ENCODE peak calls at places on chromosomes 1 and 21, in five cellular contexts. F is lung, N is glutamatergic neuron, H is uterus, K is heart left ventricle. C is an unnamed sample.

GRCh38 chr1:240405751-240406150 is 206.2 kb downstream of the GREM2 start:
- DNase-seq in F (no peak), N (no peak), H (no peak), K (no peak), C (no peak)

GRCh38 chr1:248891758-248892157 is 14.3 kb upstream of the PGBD2 start:
- DNase-seq in F (no peak), N (no peak), H (no peak), K (no peak), C (no peak)

GRCh38 chr1:220908757-220909156 is 29.5 kb downstream of the HLX start:
- DNase-seq in F (no peak), N (no peak), H (no peak), K (no peak), C (no peak)

GRCh38 chr1:161531986-161532875 is 7.9 kb downstream of the HSPA6 start:
- DNase-seq in F (no peak), N (no peak), H (no peak), K (no peak), C (no peak)

GRCh38 chr1:12063141-12064072 is at the start of gene TNFRSF8:
- DNase-seq in F (no peak), N (no peak), H (no peak), K (no peak), C (no peak)

GRCh38 chr21:16536661-16537359 is 807.0 kb downstream of the USP25 start:
- DNase-seq in F (no peak), N (no peak), H (no peak), K (no peak), C (no peak)

GRCh38 chr1:9826087-9826486 is 2.3 kb upstream of the CLSTN1 start:
- DNase-seq in F (no peak), N (no peak), H (no peak), K (no peak), C (no peak)

GRCh38 chr1:77126309-77126708 is 92.9 kb downstream of the PIGK start:
- DNase-seq in F (no peak), N (no peak), H (no peak), K (no peak), C (no peak)

GRCh38 chr1:205587576-205587975 is 44.2 kb downstream of the ELK4 start:
- DNase-seq in F (no peak), N (no peak), H (no peak), K (no peak), C (no peak)

GRCh38 chr1:210321131-210321530 is 7.6 kb upstream of the HHAT start:
- DNase-seq in F (no peak), N (no peak), H (no peak), K (no peak), C (no peak)

GRCh38 chr1:29243023-29243862 is 6.9 kb downstream of the PTPRU start:
- DNase-seq in F (no peak), N (no peak), H (no peak), K (no peak), C (no peak)

DNA sequence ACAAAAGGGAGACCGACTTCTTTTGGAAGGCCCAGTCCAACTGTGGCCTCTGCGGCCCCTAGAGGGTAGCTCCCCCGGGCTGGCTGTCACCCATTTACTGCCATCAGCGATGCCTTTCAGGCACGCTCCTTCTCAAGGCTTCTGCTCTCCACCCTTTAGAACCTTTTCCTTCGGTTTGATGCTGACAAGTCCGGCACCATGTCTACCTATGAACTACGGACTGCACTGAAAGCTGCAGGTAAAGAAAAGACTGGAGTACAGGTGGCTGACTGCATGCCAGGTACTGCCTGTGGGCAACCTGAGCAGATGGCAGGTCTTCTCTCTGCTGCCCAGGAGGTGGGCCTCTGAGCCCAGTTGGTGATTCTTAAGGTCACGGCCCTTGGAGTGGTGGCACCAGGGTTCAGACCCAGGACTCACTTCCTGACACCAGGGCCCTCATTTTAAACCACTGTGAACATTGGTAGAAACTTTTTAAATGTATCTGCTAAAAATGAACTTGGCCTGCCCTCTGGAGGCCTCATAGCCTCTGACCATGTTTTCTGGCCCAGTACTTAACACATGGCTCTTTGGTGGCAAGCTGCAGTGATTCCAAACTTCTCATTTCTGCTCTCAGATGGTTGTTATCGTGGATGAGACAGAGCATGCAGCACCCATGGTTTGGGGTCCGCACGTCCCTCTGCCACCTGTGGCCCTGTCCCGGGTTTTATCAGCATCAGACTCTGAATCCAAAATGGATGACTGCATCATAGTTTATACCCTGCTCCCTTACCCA is 45.7 kb downstream of the CAPN9 start:
- DNase-seq in F (no peak), N (no peak), H (no peak), K (no peak), C (no peak)
- TF ChIP-seq CTCF in F (no peak), N (no peak), H (no peak), K (no peak), C (no peak)

DNA sequence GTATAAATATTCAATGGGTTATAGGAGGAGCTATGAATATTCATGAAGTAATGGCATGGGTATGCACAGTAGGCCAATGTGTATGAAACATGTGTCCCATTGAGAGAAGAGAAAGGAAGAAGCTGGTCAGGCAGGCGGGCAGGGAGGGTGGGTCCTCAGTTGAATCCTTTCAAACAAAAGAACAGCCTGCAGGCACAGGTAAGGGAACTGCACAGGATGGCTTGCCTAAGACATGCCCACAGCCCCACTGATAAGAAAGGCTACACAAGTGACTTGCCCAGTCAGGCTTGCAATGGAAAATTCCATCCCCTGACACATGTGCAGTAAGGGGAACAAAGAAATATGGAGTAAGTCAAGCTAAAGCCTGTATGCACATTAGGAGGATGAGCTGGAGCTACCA is 96.3 kb downstream of the ATP1B1 start:
- DNase-seq in F (no peak), N (no peak), H (no peak), K (no peak), C (no peak)
- TF ChIP-seq CTCF in F (no peak), N (no peak), H (no peak), K (no peak), C (no peak)

DNA sequence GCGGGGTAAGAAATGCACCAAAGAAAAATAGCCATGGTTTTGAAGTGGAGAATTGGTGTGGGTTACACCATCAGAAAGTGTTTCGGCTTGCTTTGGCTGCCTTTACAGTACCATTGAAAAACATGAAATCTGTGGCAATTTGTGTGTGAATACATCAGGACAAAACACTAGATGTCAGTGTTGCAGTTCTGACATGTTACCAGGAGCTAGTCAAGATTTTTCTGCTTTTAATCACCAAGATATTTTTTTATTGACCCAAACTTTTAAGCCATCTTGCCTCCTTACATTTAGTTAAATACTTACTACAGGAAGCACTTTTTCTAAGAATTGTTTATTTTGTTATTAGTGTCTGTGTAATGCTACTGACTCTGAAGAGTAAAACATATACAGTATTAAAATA is 14.3 kb downstream of the RRP15 start:
- DNase-seq in F (no peak), N (no peak), H (no peak), K (no peak), C (no peak)
- TF ChIP-seq CTCF in F (no peak), N (no peak), H (peak; percentile 31), K (peak; percentile 58), C (no peak)

GRCh38 chr1:51754666-51755065 is 123.9 kb downstream of the NRDC start:
- DNase-seq in F (no peak), N (no peak), H (no peak), K (no peak), C (no peak)

GRCh38 chr1:51753969-51754368 is 124.6 kb downstream of the NRDC start:
- DNase-seq in F (no peak), N (no peak), H (no peak), K (no peak), C (no peak)

GRCh38 chr1:51750729-51751128 is 127.8 kb downstream of the NRDC start:
- DNase-seq in F (no peak), N (no peak), H (no peak), K (no peak), C (no peak)

GRCh38 chr1:51750218-51750617 is 128.3 kb downstream of the NRDC start:
- DNase-seq in F (no peak), N (no peak), H (no peak), K (no peak), C (no peak)

GRCh38 chr1:51752073-51752948 is 126.2 kb downstream of the NRDC start:
- DNase-seq in F (no peak), N (no peak), H (no peak), K (no peak), C (no peak)
- TF ChIP-seq CTCF in F (no peak), N (no peak), H (no peak), K (no peak), C (no peak)

GRCh38 chr1:55010887-55011217 is 12.1 kb downstream of the BSND start:
- DNase-seq in F (no peak), N (peak; percentile 12), H (no peak), K (no peak), C (no peak)
- TF ChIP-seq CTCF in F (no peak), N (no peak), H (no peak), K (no peak), C (no peak)

DNA sequence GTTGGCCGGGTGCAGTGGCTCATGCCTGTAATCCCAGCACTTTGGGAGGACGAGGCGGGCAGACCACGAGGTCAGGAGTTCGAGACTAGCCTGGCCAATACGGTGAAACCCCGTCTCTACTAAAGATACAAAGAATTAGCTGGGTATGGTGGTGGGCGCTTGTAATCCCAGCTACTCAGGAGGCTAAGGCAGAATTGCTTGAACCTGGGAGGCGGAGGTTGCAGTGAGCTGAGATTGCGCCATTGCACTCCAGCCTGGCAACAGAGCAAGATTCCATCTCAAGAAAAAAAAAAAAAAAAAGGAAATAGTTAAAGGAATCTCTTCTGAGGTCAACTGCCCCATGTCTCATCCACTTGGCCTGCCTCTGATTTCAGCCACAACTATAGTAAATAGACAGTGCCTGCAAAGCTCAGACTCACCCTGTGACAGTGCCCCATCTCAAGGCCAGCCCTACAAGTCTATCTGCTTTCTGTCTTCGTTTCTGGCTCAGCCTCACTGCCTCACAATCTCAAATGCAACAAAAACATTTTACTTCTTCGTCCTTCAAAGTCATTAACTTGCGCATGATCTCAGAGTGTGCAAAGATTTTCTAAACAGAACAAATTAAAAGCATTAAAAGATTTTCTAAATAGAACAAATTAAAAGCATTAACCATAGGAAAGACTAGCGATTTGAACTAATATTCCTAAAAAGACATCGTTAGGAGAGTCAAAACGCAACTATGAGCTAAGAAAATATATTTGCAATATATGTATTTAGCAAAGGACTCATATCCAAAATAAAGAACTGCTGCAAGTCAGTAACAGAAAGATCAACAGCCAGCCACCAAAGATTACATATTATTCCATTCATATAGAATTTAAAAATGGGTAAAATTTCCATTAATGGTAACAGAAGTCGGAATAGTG is 65.0 kb upstream of the PRDX6 start:
- DNase-seq in F (no peak), N (no peak), H (no peak), K (no peak), C (no peak)
- TF ChIP-seq CTCF in F (no peak), N (no peak), H (no peak), K (no peak), C (no peak)

GRCh38 chr21:37916795-37917142 is 512 bp upstream of the KCNJ6 start:
- DNase-seq in F (no peak), N (peak; percentile 90), H (no peak), K (no peak), C (no peak)
- TF ChIP-seq CTCF in F (no peak), N (no peak), H (no peak), K (no peak), C (no peak)

DNA sequence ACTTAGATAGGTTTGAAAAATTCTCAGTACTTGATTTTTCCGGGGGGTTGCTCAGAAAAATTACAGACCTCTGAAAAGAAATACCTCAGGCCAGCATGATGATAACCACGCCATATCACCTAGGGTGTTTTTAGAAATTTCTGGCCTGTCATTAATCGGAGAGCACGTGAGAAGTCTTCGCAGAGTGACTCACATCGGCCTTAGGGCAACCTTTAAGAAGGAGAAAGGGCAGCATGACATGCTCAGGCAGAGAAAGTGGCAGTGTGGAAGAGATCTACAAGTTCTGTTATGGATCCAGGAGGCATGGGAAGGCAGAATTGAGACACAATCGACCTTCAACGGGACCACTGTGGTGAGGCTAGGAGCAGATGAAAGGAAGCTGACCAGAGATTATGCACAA is 506.3 kb downstream of the LMO4 start:
- DNase-seq in F (no peak), N (no peak), H (no peak), K (no peak), C (no peak)
- TF ChIP-seq CTCF in F (no peak), N (no peak), H (no peak), K (no peak), C (no peak)

GRCh38 chr1:8409107-8409506 is 91.2 kb downstream of the SLC45A1 start:
- DNase-seq in F (no peak), N (no peak), H (no peak), K (no peak), C (no peak)
- TF ChIP-seq CTCF in F (peak; percentile 8), N (no peak), H (peak; percentile 45), K (peak; percentile 58), C (no peak)

C was measured in activated B cell treated with CpG ODN at 0.5 μM for 24 hours.